ENCODE peak calls at places on chromosomes 7 and 10, in six cellular contexts. One of them, this sample, is unnamed.

GRCh38 chr7:46253500-46253899 is 332.4 kb upstream of the IGFBP3 start:
- DNase-seq in ascending aorta: no peak
- DNase-seq in kidney: no peak
- DNase-seq in BJ: no peak
- DNase-seq in astrocyte of the spinal cord: no peak
- DNase-seq in heart right ventricle: no peak
- DNase-seq in this sample: no peak

GRCh38 chr7:140342732-140343514 is 55.4 kb downstream of the SLC37A3 start:
- DNase-seq in ascending aorta: no peak
- DNase-seq in kidney: no peak
- DNase-seq in BJ: no peak
- DNase-seq in astrocyte of the spinal cord: no peak
- DNase-seq in heart right ventricle: peak
- DNase-seq in this sample: no peak

GRCh38 chr7:117871778-117872538 is 1.3 kb downstream of the CTTNBP2 start:
- DNase-seq in ascending aorta: no peak
- DNase-seq in kidney: peak
- DNase-seq in BJ: no peak
- DNase-seq in astrocyte of the spinal cord: peak
- DNase-seq in heart right ventricle: peak
- DNase-seq in this sample: no peak

GRCh38 chr7:39609084-39609461 is 14.3 kb upstream of the RALA start:
- DNase-seq in ascending aorta: no peak
- DNase-seq in kidney: no peak
- DNase-seq in BJ: no peak
- DNase-seq in astrocyte of the spinal cord: peak
- DNase-seq in heart right ventricle: no peak
- DNase-seq in this sample: no peak

GRCh38 chr7:99949645-99950228 is 20.3 kb upstream of the GJC3 start:
- DNase-seq in ascending aorta: no peak
- DNase-seq in kidney: no peak
- DNase-seq in BJ: no peak
- DNase-seq in astrocyte of the spinal cord: peak
- DNase-seq in heart right ventricle: no peak
- DNase-seq in this sample: no peak

GRCh38 chr10:42887734-42888503 is 105.3 kb downstream of the BMS1 start:
- DNase-seq in ascending aorta: no peak
- DNase-seq in kidney: no peak
- DNase-seq in BJ: no peak
- DNase-seq in astrocyte of the spinal cord: no peak
- DNase-seq in heart right ventricle: no peak
- DNase-seq in this sample: no peak

GRCh38 chr7:25947669-25948516 is 204.1 kb upstream of the NFE2L3 start:
- DNase-seq in ascending aorta: no peak
- DNase-seq in kidney: no peak
- DNase-seq in BJ: no peak
- DNase-seq in astrocyte of the spinal cord: no peak
- DNase-seq in heart right ventricle: no peak
- DNase-seq in this sample: no peak

GRCh38 chr7:132526111-132526741 is 50.0 kb downstream of the PLXNA4 start:
- DNase-seq in ascending aorta: no peak
- DNase-seq in kidney: no peak
- DNase-seq in BJ: no peak
- DNase-seq in astrocyte of the spinal cord: no peak
- DNase-seq in heart right ventricle: no peak
- DNase-seq in this sample: no peak

GRCh38 chr7:1481300-1481699 is 22.0 kb upstream of the MICALL2 start:
- DNase-seq in ascending aorta: no peak
- DNase-seq in kidney: no peak
- DNase-seq in BJ: no peak
- DNase-seq in astrocyte of the spinal cord: no peak
- DNase-seq in heart right ventricle: no peak
- DNase-seq in this sample: no peak

GRCh38 chr10:47050618-47051455 is 139.6 kb downstream of the PTPN20 start:
- DNase-seq in ascending aorta: no peak
- DNase-seq in kidney: no peak
- DNase-seq in BJ: no peak
- DNase-seq in astrocyte of the spinal cord: no peak
- DNase-seq in heart right ventricle: no peak
- DNase-seq in this sample: no peak

GRCh38 chr10:118980870-118981269 is 48.6 kb upstream of the NANOS1 start:
- DNase-seq in ascending aorta: no peak
- DNase-seq in kidney: no peak
- DNase-seq in BJ: no peak
- DNase-seq in astrocyte of the spinal cord: no peak
- DNase-seq in heart right ventricle: no peak
- DNase-seq in this sample: no peak

GRCh38 chr7:152568972-152569371 is 107.0 kb downstream of the XRCC2 start:
- DNase-seq in ascending aorta: no peak
- DNase-seq in kidney: no peak
- DNase-seq in BJ: no peak
- DNase-seq in astrocyte of the spinal cord: no peak
- DNase-seq in heart right ventricle: no peak
- DNase-seq in this sample: no peak

GRCh38 chr7:153921408-153921807 is 130.8 kb upstream of the DPP6 start:
- DNase-seq in ascending aorta: no peak
- DNase-seq in kidney: no peak
- DNase-seq in BJ: no peak
- DNase-seq in astrocyte of the spinal cord: no peak
- DNase-seq in heart right ventricle: no peak
- DNase-seq in this sample: no peak

GRCh38 chr7:98281757-98282652 is 519 bp downstream of the BRI3 start:
- DNase-seq in ascending aorta: no peak
- DNase-seq in kidney: peak
- DNase-seq in BJ: no peak
- DNase-seq in astrocyte of the spinal cord: no peak
- DNase-seq in heart right ventricle: no peak
- DNase-seq in this sample: no peak

GRCh38 chr7:27640914-27641570 is 21.6 kb downstream of the HIBADH start:
- DNase-seq in ascending aorta: no peak
- DNase-seq in kidney: no peak
- DNase-seq in BJ: no peak
- DNase-seq in astrocyte of the spinal cord: peak
- DNase-seq in heart right ventricle: no peak
- DNase-seq in this sample: peak

GRCh38 chr10:77493851-77494788 is 143.5 kb downstream of the KCNMA1 start:
- DNase-seq in ascending aorta: no peak
- DNase-seq in kidney: no peak
- DNase-seq in BJ: no peak
- DNase-seq in astrocyte of the spinal cord: peak
- DNase-seq in heart right ventricle: no peak
- DNase-seq in this sample: no peak

GRCh38 chr10:14758994-14759664 is 15.6 kb downstream of the FAM107B start:
- DNase-seq in ascending aorta: no peak
- DNase-seq in kidney: no peak
- DNase-seq in BJ: no peak
- DNase-seq in astrocyte of the spinal cord: no peak
- DNase-seq in heart right ventricle: no peak
- DNase-seq in this sample: no peak

GRCh38 chr10:1404953-1405260 is 332.4 kb downstream of the ADARB2 start:
- DNase-seq in ascending aorta: no peak
- DNase-seq in kidney: no peak
- DNase-seq in BJ: no peak
- DNase-seq in astrocyte of the spinal cord: no peak
- DNase-seq in heart right ventricle: no peak
- DNase-seq in this sample: no peak

GRCh38 chr10:64376169-64376568 is 855.0 kb downstream of the REEP3 start:
- DNase-seq in ascending aorta: no peak
- DNase-seq in kidney: no peak
- DNase-seq in BJ: no peak
- DNase-seq in astrocyte of the spinal cord: no peak
- DNase-seq in heart right ventricle: no peak
- DNase-seq in this sample: no peak

GRCh38 chr10:88125766-88126165 is 262.3 kb downstream of the PTEN start:
- DNase-seq in ascending aorta: no peak
- DNase-seq in kidney: no peak
- DNase-seq in BJ: no peak
- DNase-seq in astrocyte of the spinal cord: no peak
- DNase-seq in heart right ventricle: no peak
- DNase-seq in this sample: no peak

GRCh38 chr7:128938524-128939074 is 872 bp downstream of the IRF5 start:
- DNase-seq in ascending aorta: no peak
- DNase-seq in kidney: no peak
- DNase-seq in BJ: no peak
- DNase-seq in astrocyte of the spinal cord: no peak
- DNase-seq in heart right ventricle: no peak
- DNase-seq in this sample: no peak

GRCh38 chr7:155371331-155371883 is 73.7 kb downstream of the INSIG1 start:
- DNase-seq in ascending aorta: no peak
- DNase-seq in kidney: peak
- DNase-seq in BJ: no peak
- DNase-seq in astrocyte of the spinal cord: no peak
- DNase-seq in heart right ventricle: no peak
- DNase-seq in this sample: no peak

GRCh38 chr7:1977059-1977875 is 255.5 kb downstream of the MAD1L1 start:
- DNase-seq in ascending aorta: no peak
- DNase-seq in kidney: peak
- DNase-seq in BJ: no peak
- DNase-seq in astrocyte of the spinal cord: no peak
- DNase-seq in heart right ventricle: no peak
- DNase-seq in this sample: no peak

GRCh38 chr7:80623465-80624252 is 14.8 kb upstream of the CD36 start:
- DNase-seq in ascending aorta: no peak
- DNase-seq in kidney: no peak
- DNase-seq in BJ: no peak
- DNase-seq in astrocyte of the spinal cord: no peak
- DNase-seq in heart right ventricle: no peak
- DNase-seq in this sample: no peak

GRCh38 chr7:157192861-157193260 is 54.1 kb downstream of the UBE3C start:
- DNase-seq in ascending aorta: no peak
- DNase-seq in kidney: no peak
- DNase-seq in BJ: no peak
- DNase-seq in astrocyte of the spinal cord: no peak
- DNase-seq in heart right ventricle: no peak
- DNase-seq in this sample: no peak

GRCh38 chr10:120394446-120394845 is 62.6 kb upstream of the PLPP4 start:
- DNase-seq in ascending aorta: no peak
- DNase-seq in kidney: no peak
- DNase-seq in BJ: no peak
- DNase-seq in astrocyte of the spinal cord: peak
- DNase-seq in heart right ventricle: no peak
- DNase-seq in this sample: no peak

GRCh38 chr7:64521409-64521984 is 41.4 kb downstream of the ZNF680 start:
- DNase-seq in ascending aorta: no peak
- DNase-seq in kidney: no peak
- DNase-seq in BJ: no peak
- DNase-seq in astrocyte of the spinal cord: no peak
- DNase-seq in heart right ventricle: no peak
- DNase-seq in this sample: no peak

GRCh38 chr7:21767300-21767900 is 178.3 kb downstream of the CDCA7L start:
- DNase-seq in ascending aorta: no peak
- DNase-seq in kidney: no peak
- DNase-seq in BJ: no peak
- DNase-seq in astrocyte of the spinal cord: peak
- DNase-seq in heart right ventricle: peak
- DNase-seq in this sample: peak

GRCh38 chr7:44555350-44555749 is 14.2 kb upstream of the NPC1L1 start:
- DNase-seq in ascending aorta: no peak
- DNase-seq in kidney: no peak
- DNase-seq in BJ: no peak
- DNase-seq in astrocyte of the spinal cord: no peak
- DNase-seq in heart right ventricle: no peak
- DNase-seq in this sample: no peak

GRCh38 chr7:130649004-130649790 is 19.4 kb downstream of the COPG2 start:
- DNase-seq in ascending aorta: no peak
- DNase-seq in kidney: no peak
- DNase-seq in BJ: peak
- DNase-seq in astrocyte of the spinal cord: peak
- DNase-seq in heart right ventricle: no peak
- DNase-seq in this sample: peak

GRCh38 chr7:105538349-105538748 is 6.3 kb downstream of the RINT1 start:
- DNase-seq in ascending aorta: no peak
- DNase-seq in kidney: no peak
- DNase-seq in BJ: no peak
- DNase-seq in astrocyte of the spinal cord: no peak
- DNase-seq in heart right ventricle: no peak
- DNase-seq in this sample: no peak
- H3K4me3 ChIP-seq in ascending aorta: no peak
- H3K4me3 ChIP-seq in kidney: no peak
- H3K4me3 ChIP-seq in BJ: no peak
- H3K4me3 ChIP-seq in astrocyte of the spinal cord: no peak
- H3K4me3 ChIP-seq in heart right ventricle: no peak
- H3K4me3 ChIP-seq in this sample: no peak

GRCh38 chr10:124742418-124743187 is 1.6 kb downstream of the FAM53B start:
- DNase-seq in ascending aorta: no peak
- DNase-seq in kidney: no peak
- DNase-seq in BJ: no peak
- DNase-seq in astrocyte of the spinal cord: no peak
- DNase-seq in heart right ventricle: no peak
- DNase-seq in this sample: no peak
- TF ChIP-seq CTCF in ascending aorta: no peak
- TF ChIP-seq CTCF in kidney: no peak
- TF ChIP-seq CTCF in BJ: peak
- TF ChIP-seq CTCF in astrocyte of the spinal cord: peak
- TF ChIP-seq CTCF in heart right ventricle: no peak
- TF ChIP-seq CTCF in this sample: peak

GRCh38 chr10:11165591-11166543 is 148.2 kb downstream of the CELF2 start:
- DNase-seq in ascending aorta: no peak
- DNase-seq in kidney: peak
- DNase-seq in BJ: no peak
- DNase-seq in astrocyte of the spinal cord: no peak
- DNase-seq in heart right ventricle: peak
- DNase-seq in this sample: no peak
- H3K4me3 ChIP-seq in ascending aorta: peak
- H3K4me3 ChIP-seq in kidney: peak
- H3K4me3 ChIP-seq in BJ: peak
- H3K4me3 ChIP-seq in astrocyte of the spinal cord: peak
- H3K4me3 ChIP-seq in heart right ventricle: peak
- H3K4me3 ChIP-seq in this sample: peak

DNA sequence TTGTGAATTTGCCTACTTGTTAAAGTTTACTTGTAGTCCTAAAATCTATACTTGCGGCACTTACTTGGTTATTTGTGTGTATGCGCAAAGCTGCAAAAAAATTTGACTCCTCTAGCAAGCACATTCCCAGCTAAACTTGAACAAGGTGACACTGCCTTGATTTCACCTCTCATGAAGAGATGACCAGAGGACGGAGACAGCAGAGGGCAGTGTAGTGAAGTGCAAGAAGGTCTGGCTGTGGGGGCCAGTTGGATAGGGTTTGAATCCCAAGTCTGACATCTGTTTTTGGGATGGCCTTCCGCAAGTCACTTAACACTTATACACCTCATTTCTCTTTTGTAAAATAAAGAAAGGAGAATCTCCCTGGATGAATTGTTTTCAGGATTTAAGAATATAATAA is 15.7 kb downstream of the SLK start:
- DNase-seq in ascending aorta: no peak
- DNase-seq in kidney: no peak
- DNase-seq in BJ: no peak
- DNase-seq in astrocyte of the spinal cord: no peak
- DNase-seq in heart right ventricle: no peak
- DNase-seq in this sample: no peak
- TF ChIP-seq CTCF in ascending aorta: no peak
- TF ChIP-seq CTCF in kidney: no peak
- TF ChIP-seq CTCF in BJ: peak
- TF ChIP-seq CTCF in astrocyte of the spinal cord: peak
- TF ChIP-seq CTCF in heart right ventricle: no peak
- TF ChIP-seq CTCF in this sample: no peak